ENCODE peak calls at places on chromosome 1, in four cellular contexts. X is T-helper 1 cell, Y is mucosa of descending colon, W is NCI-H748 treated with DMSO at 0.1 percent for 48 hours. G is an unnamed sample.

GRCh38 chr1:216140650-216141547 is 282.3 kb downstream of the USH2A start:
- DNase-seq in X (no peak), W (no peak), Y (no peak), G (peak)

GRCh38 chr1:17511188-17511587 is 28.3 kb upstream of the ARHGEF10L start:
- DNase-seq in X (no peak), W (no peak), Y (no peak), G (no peak)

GRCh38 chr1:34761176-34761761 is 1.7 kb downstream of the GJB4 start:
- DNase-seq in Y (no peak), X (no peak), W (no peak), G (no peak)

GRCh38 chr1:118504231-118504644 is 319.2 kb upstream of the SPAG17 start:
- DNase-seq in X (no peak), Y (no peak), W (no peak), G (no peak)

GRCh38 chr1:39317111-39317510 is 112.6 kb downstream of the MACF1 start:
- DNase-seq in Y (no peak), W (no peak), X (no peak), G (no peak)

GRCh38 chr1:54490361-54491248 is 57.4 kb upstream of the ACOT11 start:
- DNase-seq in X (no peak), Y (peak), W (no peak), G (no peak)

GRCh38 chr1:19140465-19140864 is 69.6 kb downstream of the UBR4 start:
- DNase-seq in X (no peak), Y (peak), W (no peak), G (no peak)

GRCh38 chr1:89608627-89609338 is 24.1 kb upstream of the LRRC8C start:
- DNase-seq in Y (peak), W (no peak), X (peak), G (no peak)

GRCh38 chr1:68321084-68321685 is 88.9 kb upstream of the WLS start:
- DNase-seq in X (no peak), Y (peak), W (peak), G (peak)

GRCh38 chr1:23050201-23050600 is 30.9 kb downstream of the KDM1A start:
- DNase-seq in Y (no peak), W (no peak), X (no peak), G (no peak)

GRCh38 chr1:167718926-167719691 is 2.7 kb upstream of the MPZL1 start:
- DNase-seq in W (no peak), X (no peak), Y (no peak), G (no peak)

GRCh38 chr1:197782719-197783328 is 7.5 kb upstream of the DENND1B start:
- DNase-seq in W (no peak), Y (peak), X (no peak), G (no peak)

GRCh38 chr1:229848762-229849677 is 218.0 kb upstream of the GALNT2 start:
- DNase-seq in Y (no peak), X (no peak), W (peak), G (no peak)

GRCh38 chr1:94384485-94385353 is 33.5 kb upstream of the ABCD3 start:
- DNase-seq in X (peak), W (no peak), Y (peak), G (no peak)

GRCh38 chr1:6198646-6199297 is 623 bp downstream of the RPL22 start:
- DNase-seq in Y (no peak), W (no peak), X (no peak), G (no peak)

GRCh38 chr1:23422313-23422877 is 2.2 kb downstream of the TCEA3 start:
- DNase-seq in Y (peak), X (peak), W (no peak), G (peak)

GRCh38 chr1:205626216-205626615 is 5.6 kb downstream of the ELK4 start:
- DNase-seq in W (no peak), X (no peak), Y (no peak), G (no peak)

GRCh38 chr1:199512037-199512710 is 515.3 kb upstream of the NR5A2 start:
- DNase-seq in W (peak), X (no peak), Y (no peak), G (no peak)

GRCh38 chr1:68197891-68198290 is 34.4 kb downstream of the WLS start:
- DNase-seq in W (peak), Y (no peak), X (no peak), G (no peak)

GRCh38 chr1:214380418-214380817 is 99.5 kb downstream of the SMYD2 start:
- DNase-seq in Y (no peak), X (no peak), W (no peak), G (no peak)

GRCh38 chr1:92096317-92096716 is 16.2 kb downstream of the BTBD8 start:
- DNase-seq in X (no peak), Y (no peak), W (no peak), G (no peak)